ENCODE peak calls at places on chromosomes 7 and 10, in four cellular contexts. L is D721Med; T is CD8-positive, alpha-beta memory T cell; U is HTR-8/SVneo. O is an unnamed sample.

GRCh38 chr10:32932330-32932729 is 25.7 kb downstream of the ITGB1 start:
- DNase-seq in T (no peak), U (no peak), L (no peak), O (no peak)

GRCh38 chr7:104979167-104979841 is 34.7 kb upstream of the KMT2E start:
- DNase-seq in T (no peak), L (no peak), U (no peak), O (no peak)

GRCh38 chr7:35286986-35287385 is 33.1 kb upstream of the TBX20 start:
- DNase-seq in U (no peak), T (no peak), L (no peak), O (no peak)

GRCh38 chr7:102874166-102874829 is 38.5 kb upstream of the LRRC17 start:
- DNase-seq in L (no peak), U (peak; percentile 61), T (no peak), O (peak; percentile 78)

GRCh38 chr10:74213571-74214162 is 62.6 kb downstream of the ADK start:
- DNase-seq in L (no peak), U (peak; percentile 35), T (peak; percentile 22), O (peak; percentile 58)

GRCh38 chr10:103871006-103871405 is 15.6 kb upstream of the SH3PXD2A start:
- DNase-seq in T (no peak), U (no peak), L (no peak), O (no peak)

GRCh38 chr10:88330174-88330573 is 252.9 kb downstream of the RNLS start:
- DNase-seq in U (no peak), L (no peak), T (no peak), O (no peak)

GRCh38 chr7:79982151-79982770 is 152.4 kb upstream of the GNAI1 start:
- DNase-seq in L (no peak), U (no peak), T (no peak), O (no peak)

GRCh38 chr10:22180724-22181123 is 37.1 kb downstream of the EBLN1 start:
- DNase-seq in U (no peak), T (no peak), L (no peak), O (no peak)

GRCh38 chr7:11817111-11817710 is 14.8 kb downstream of the THSD7A start:
- DNase-seq in U (no peak), L (no peak), T (no peak), O (no peak)

GRCh38 chr10:18222870-18223269 is 82.6 kb downstream of the CACNB2 start:
- DNase-seq in L (no peak), T (no peak), U (no peak), O (no peak)

GRCh38 chr7:116225860-116226259 is 15.5 kb downstream of the TES start:
- DNase-seq in T (no peak), L (no peak), U (no peak), O (no peak)

GRCh38 chr7:24669971-24670591 is 87.2 kb downstream of the GSDME start:
- DNase-seq in T (no peak), U (no peak), L (no peak), O (no peak)

GRCh38 chr7:16816820-16817219 is 12.0 kb upstream of the AGR2 start:
- DNase-seq in T (no peak), L (no peak), U (no peak), O (no peak)

GRCh38 chr10:109852004-109852717 is 71.2 kb downstream of the XPNPEP1 start:
- DNase-seq in U (peak; percentile 80), T (peak; percentile 56), L (peak; percentile 27), O (peak; percentile 77)

GRCh38 chr10:48885376-48885775 is 54.3 kb downstream of the LRRC18 start:
- DNase-seq in L (no peak), U (no peak), T (no peak), O (no peak)

GRCh38 chr10:124642076-124642710 is 102.0 kb downstream of the FAM53B start:
- DNase-seq in L (no peak), T (no peak), U (no peak), O (no peak)

GRCh38 chr7:146366938-146367337 is 250.3 kb downstream of the CNTNAP2 start:
- DNase-seq in U (no peak), T (no peak), L (no peak), O (no peak)

GRCh38 chr7:151686826-151687225 is 167.1 kb upstream of the RHEB start:
- DNase-seq in L (no peak), T (no peak), U (no peak), O (peak; percentile 66)

GRCh38 chr7:36299882-36300341 is 89.8 kb upstream of the ANLN start:
- DNase-seq in T (no peak), L (no peak), U (peak; percentile 15), O (no peak)

GRCh38 chr10:52597189-52597863 is 175.3 kb downstream of the MBL2 start:
- DNase-seq in U (no peak), T (no peak), L (no peak), O (peak; percentile 9)

GRCh38 chr10:82942572-82943091 is 1067.6 kb downstream of the NRG3 start:
- DNase-seq in L (no peak), T (no peak), U (peak; percentile 10), O (no peak)

GRCh38 chr7:127534636-127535035 is 50.8 kb downstream of the GCC1 start:
- DNase-seq in U (no peak), L (no peak), T (no peak), O (no peak)

GRCh38 chr7:103391976-103392375 is 44.5 kb downstream of the PSMC2 start:
- DNase-seq in U (no peak), L (no peak), T (no peak), O (no peak)

GRCh38 chr10:119020627-119020946 is 8.9 kb upstream of the NANOS1 start:
- DNase-seq in U (no peak), L (no peak), T (no peak), O (no peak)

GRCh38 chr7:149558149-149558861 is 60.7 kb upstream of the ZNF746 start:
- DNase-seq in L (no peak), T (no peak), U (no peak), O (no peak)